ENCODE peak calls at places on chromosomes 1 and 21, in six cellular contexts. One of them, this sample, is unnamed.

GRCh38 chr1:97396463-97396862 is 524.4 kb downstream of the DPYD start:
- DNase-seq in cardiac muscle cell: no peak
- DNase-seq in adrenal gland: no peak
- DNase-seq in A549: no peak
- DNase-seq in left lung: no peak
- DNase-seq in tibial artery: no peak
- DNase-seq in this sample: no peak

GRCh38 chr1:61301824-61302652 is 219.7 kb downstream of the NFIA start:
- DNase-seq in adrenal gland: no peak
- DNase-seq in A549: peak; percentile 38
- DNase-seq in left lung: no peak
- DNase-seq in cardiac muscle cell: no peak
- DNase-seq in tibial artery: no peak
- DNase-seq in this sample: peak; percentile 60

GRCh38 chr1:33420870-33421775 is 9.8 kb downstream of the PHC2 start:
- DNase-seq in tibial artery: no peak
- DNase-seq in adrenal gland: no peak
- DNase-seq in A549: no peak
- DNase-seq in cardiac muscle cell: no peak
- DNase-seq in left lung: no peak
- DNase-seq in this sample: peak; percentile 54

GRCh38 chr1:36941579-36941978 is 92.7 kb downstream of the GRIK3 start:
- DNase-seq in adrenal gland: no peak
- DNase-seq in A549: no peak
- DNase-seq in tibial artery: no peak
- DNase-seq in left lung: no peak
- DNase-seq in cardiac muscle cell: no peak
- DNase-seq in this sample: no peak

GRCh38 chr1:30872948-30873263 is 35.7 kb downstream of the SDC3 start:
- DNase-seq in left lung: no peak
- DNase-seq in cardiac muscle cell: no peak
- DNase-seq in tibial artery: peak; percentile 9
- DNase-seq in adrenal gland: no peak
- DNase-seq in A549: no peak
- DNase-seq in this sample: no peak

GRCh38 chr1:204591473-204592090 is 75.4 kb downstream of the MDM4 start:
- DNase-seq in A549: no peak
- DNase-seq in adrenal gland: no peak
- DNase-seq in tibial artery: no peak
- DNase-seq in cardiac muscle cell: no peak
- DNase-seq in left lung: no peak
- DNase-seq in this sample: peak; percentile 59

GRCh38 chr1:205633421-205633976 is 1.7 kb upstream of the ELK4 start:
- DNase-seq in adrenal gland: no peak
- DNase-seq in cardiac muscle cell: no peak
- DNase-seq in A549: no peak
- DNase-seq in left lung: no peak
- DNase-seq in tibial artery: no peak
- DNase-seq in this sample: no peak

GRCh38 chr21:45013271-45013841 is 61.0 kb upstream of the ADARB1 start:
- DNase-seq in cardiac muscle cell: no peak
- DNase-seq in tibial artery: peak; percentile 18
- DNase-seq in left lung: peak; percentile 16
- DNase-seq in A549: no peak
- DNase-seq in adrenal gland: no peak
- DNase-seq in this sample: no peak

GRCh38 chr1:115783311-115783710 is 14.8 kb upstream of the CASQ2 start:
- DNase-seq in A549: no peak
- DNase-seq in adrenal gland: no peak
- DNase-seq in cardiac muscle cell: no peak
- DNase-seq in tibial artery: no peak
- DNase-seq in left lung: no peak
- DNase-seq in this sample: no peak

GRCh38 chr1:65235867-65236805 is 73.2 kb upstream of the DNAJC6 start:
- DNase-seq in A549: peak; percentile 37
- DNase-seq in adrenal gland: no peak
- DNase-seq in left lung: no peak
- DNase-seq in tibial artery: no peak
- DNase-seq in cardiac muscle cell: peak; percentile 69
- DNase-seq in this sample: peak; percentile 15

GRCh38 chr1:27990920-27991537 is 31.3 kb downstream of the XKR8 start:
- DNase-seq in adrenal gland: no peak
- DNase-seq in left lung: no peak
- DNase-seq in tibial artery: no peak
- DNase-seq in A549: no peak
- DNase-seq in cardiac muscle cell: no peak
- DNase-seq in this sample: no peak

GRCh38 chr1:65209005-65209885 is 61.2 kb downstream of the AK4 start:
- DNase-seq in left lung: no peak
- DNase-seq in adrenal gland: no peak
- DNase-seq in tibial artery: no peak
- DNase-seq in A549: peak; percentile 28
- DNase-seq in cardiac muscle cell: peak; percentile 50
- DNase-seq in this sample: peak; percentile 4

GRCh38 chr1:235642021-235642942 is 7.3 kb downstream of the GNG4 start:
- DNase-seq in A549: no peak
- DNase-seq in tibial artery: no peak
- DNase-seq in adrenal gland: no peak
- DNase-seq in left lung: no peak
- DNase-seq in cardiac muscle cell: no peak
- DNase-seq in this sample: peak; percentile 71

GRCh38 chr1:104665300-104665699 is 915.6 kb downstream of the AMY1C start:
- DNase-seq in adrenal gland: no peak
- DNase-seq in A549: no peak
- DNase-seq in cardiac muscle cell: no peak
- DNase-seq in left lung: no peak
- DNase-seq in tibial artery: no peak
- DNase-seq in this sample: no peak

GRCh38 chr1:23152966-23153684 is 15.5 kb downstream of the LUZP1 start:
- DNase-seq in A549: no peak
- DNase-seq in adrenal gland: no peak
- DNase-seq in left lung: no peak
- DNase-seq in cardiac muscle cell: no peak
- DNase-seq in tibial artery: no peak
- DNase-seq in this sample: no peak

GRCh38 chr1:178649582-178650350 is 75.3 kb upstream of the RALGPS2 start:
- DNase-seq in left lung: no peak
- DNase-seq in adrenal gland: no peak
- DNase-seq in A549: no peak
- DNase-seq in tibial artery: no peak
- DNase-seq in cardiac muscle cell: no peak
- DNase-seq in this sample: no peak

GRCh38 chr1:154405762-154406571 is 824 bp downstream of the IL6R start:
- DNase-seq in tibial artery: peak; percentile 91
- DNase-seq in left lung: peak; percentile 84
- DNase-seq in adrenal gland: peak; percentile 91
- DNase-seq in cardiac muscle cell: peak; percentile 65
- DNase-seq in A549: peak; percentile 66
- DNase-seq in this sample: peak; percentile 83

GRCh38 chr1:18630511-18631495 is at the start of gene PAX7:
- DNase-seq in cardiac muscle cell: peak; percentile 47
- DNase-seq in tibial artery: no peak
- DNase-seq in A549: peak; percentile 16
- DNase-seq in adrenal gland: no peak
- DNase-seq in left lung: no peak
- DNase-seq in this sample: no peak

GRCh38 chr1:5648410-5649165 is 343.6 kb downstream of the NPHP4 start:
- DNase-seq in A549: no peak
- DNase-seq in cardiac muscle cell: no peak
- DNase-seq in adrenal gland: no peak
- DNase-seq in tibial artery: no peak
- DNase-seq in left lung: no peak
- DNase-seq in this sample: no peak

GRCh38 chr21:19489930-19490329 is 1086.3 kb upstream of the TMPRSS15 start:
- DNase-seq in left lung: no peak
- DNase-seq in A549: no peak
- DNase-seq in adrenal gland: no peak
- DNase-seq in cardiac muscle cell: no peak
- DNase-seq in tibial artery: no peak
- DNase-seq in this sample: no peak

GRCh38 chr1:160522622-160523345 is at the start of gene SLAMF6:
- DNase-seq in A549: no peak
- DNase-seq in adrenal gland: no peak
- DNase-seq in cardiac muscle cell: no peak
- DNase-seq in left lung: no peak
- DNase-seq in tibial artery: no peak
- DNase-seq in this sample: no peak

GRCh38 chr1:225693085-225693698 is 40.3 kb upstream of the ENAH start:
- DNase-seq in left lung: no peak
- DNase-seq in tibial artery: no peak
- DNase-seq in cardiac muscle cell: no peak
- DNase-seq in adrenal gland: no peak
- DNase-seq in A549: no peak
- DNase-seq in this sample: no peak

GRCh38 chr1:15196807-15197530 is 43.4 kb downstream of the TMEM51 start:
- DNase-seq in tibial artery: no peak
- DNase-seq in adrenal gland: no peak
- DNase-seq in left lung: peak; percentile 71
- DNase-seq in A549: peak; percentile 39
- DNase-seq in cardiac muscle cell: peak; percentile 49
- DNase-seq in this sample: no peak

GRCh38 chr1:245179706-245180105 is 24.9 kb downstream of the KIF26B start:
- DNase-seq in adrenal gland: no peak
- DNase-seq in tibial artery: no peak
- DNase-seq in A549: no peak
- DNase-seq in cardiac muscle cell: no peak
- DNase-seq in left lung: no peak
- DNase-seq in this sample: no peak

GRCh38 chr1:7594002-7594713 is 176.9 kb upstream of the VAMP3 start:
- DNase-seq in left lung: peak; percentile 8
- DNase-seq in tibial artery: peak; percentile 5
- DNase-seq in adrenal gland: no peak
- DNase-seq in A549: no peak
- DNase-seq in cardiac muscle cell: no peak
- DNase-seq in this sample: no peak

GRCh38 chr1:208980590-208980989 is 602.9 kb upstream of the CAMK1G start:
- DNase-seq in cardiac muscle cell: no peak
- DNase-seq in A549: no peak
- DNase-seq in left lung: no peak
- DNase-seq in tibial artery: no peak
- DNase-seq in adrenal gland: no peak
- DNase-seq in this sample: no peak

GRCh38 chr1:208975456-208975855 is 608.1 kb upstream of the CAMK1G start:
- DNase-seq in cardiac muscle cell: no peak
- DNase-seq in tibial artery: no peak
- DNase-seq in adrenal gland: no peak
- DNase-seq in left lung: no peak
- DNase-seq in A549: no peak
- DNase-seq in this sample: no peak

GRCh38 chr1:208977012-208977411 is 606.5 kb upstream of the CAMK1G start:
- DNase-seq in cardiac muscle cell: no peak
- DNase-seq in left lung: no peak
- DNase-seq in tibial artery: no peak
- DNase-seq in A549: no peak
- DNase-seq in adrenal gland: no peak
- DNase-seq in this sample: no peak

GRCh38 chr1:208977861-208978260 is 605.7 kb upstream of the CAMK1G start:
- DNase-seq in cardiac muscle cell: no peak
- DNase-seq in tibial artery: no peak
- DNase-seq in A549: no peak
- DNase-seq in left lung: no peak
- DNase-seq in adrenal gland: no peak
- DNase-seq in this sample: no peak

DNA sequence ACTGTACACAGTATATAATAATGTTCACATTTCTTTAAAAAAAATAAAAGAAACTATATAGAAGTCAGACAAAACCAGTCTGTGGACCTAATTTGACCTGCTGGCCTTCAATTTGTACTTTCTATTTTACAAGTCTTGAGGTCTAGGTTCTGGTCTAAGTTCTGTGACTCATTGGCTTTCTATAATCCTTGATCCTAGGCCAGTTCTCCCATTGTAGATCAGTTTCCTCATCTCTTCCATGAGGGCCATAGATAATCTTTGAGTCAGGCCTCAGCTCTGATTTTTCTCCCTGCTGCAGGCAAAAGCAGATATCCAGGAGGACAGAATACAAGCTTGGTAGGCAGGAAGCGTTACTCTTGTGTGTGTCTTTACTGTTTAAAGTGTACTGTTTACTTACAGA is 603.7 kb upstream of the CAMK1G start:
- DNase-seq in adrenal gland: no peak
- DNase-seq in tibial artery: no peak
- DNase-seq in A549: no peak
- DNase-seq in left lung: no peak
- DNase-seq in cardiac muscle cell: no peak
- DNase-seq in this sample: no peak
- H3K4me1 ChIP-seq in adrenal gland: no peaks in the 10 kb centered on the region
- H3K4me1 ChIP-seq in tibial artery: no peaks in the 10 kb centered on the region
- H3K4me1 ChIP-seq in A549: no peaks in the 10 kb centered on the region
- H3K4me1 ChIP-seq in left lung: no peaks in the 10 kb centered on the region
- H3K4me1 ChIP-seq in cardiac muscle cell: no peaks in the 10 kb centered on the region
- H3K4me1 ChIP-seq in this sample: no peaks in the 10 kb centered on the region

GRCh38 chr1:171196351-171196750 is 11.3 kb downstream of the FMO2 start:
- DNase-seq in A549: no peak
- DNase-seq in left lung: no peak
- DNase-seq in cardiac muscle cell: no peak
- DNase-seq in tibial artery: no peak
- DNase-seq in adrenal gland: no peak
- DNase-seq in this sample: no peak
- H3K4me1 ChIP-seq in A549: no peaks in the 10 kb centered on the region
- H3K4me1 ChIP-seq in left lung: no peaks in the 10 kb centered on the region
- H3K4me1 ChIP-seq in cardiac muscle cell: no peaks in the 10 kb centered on the region
- H3K4me1 ChIP-seq in tibial artery: no peaks in the 10 kb centered on the region
- H3K4me1 ChIP-seq in adrenal gland: peaks cover 4% of the 10 kb centered on the region
- H3K4me1 ChIP-seq in this sample: no peaks in the 10 kb centered on the region

GRCh38 chr1:50665413-50665812 is 242.2 kb upstream of the DMRTA2 start:
- DNase-seq in cardiac muscle cell: no peak
- DNase-seq in tibial artery: no peak
- DNase-seq in left lung: no peak
- DNase-seq in A549: no peak
- DNase-seq in adrenal gland: no peak
- DNase-seq in this sample: no peak
- H3K4me1 ChIP-seq in cardiac muscle cell: peaks cover 5% of the 10 kb centered on the region
- H3K4me1 ChIP-seq in tibial artery: no peaks in the 10 kb centered on the region
- H3K4me1 ChIP-seq in left lung: peaks cover 7% of the 10 kb centered on the region
- H3K4me1 ChIP-seq in A549: no peaks in the 10 kb centered on the region
- H3K4me1 ChIP-seq in adrenal gland: peaks cover 21% of the 10 kb centered on the region
- H3K4me1 ChIP-seq in this sample: peaks cover 35% of the 10 kb centered on the region

GRCh38 chr1:165885305-165885694 is 57.9 kb downstream of the UCK2 start:
- DNase-seq in cardiac muscle cell: no peak
- DNase-seq in tibial artery: no peak
- DNase-seq in adrenal gland: no peak
- DNase-seq in left lung: no peak
- DNase-seq in A549: no peak
- DNase-seq in this sample: no peak

GRCh38 chr1:165886193-165886592 is 58.8 kb downstream of the UCK2 start:
- DNase-seq in adrenal gland: no peak
- DNase-seq in cardiac muscle cell: no peak
- DNase-seq in A549: no peak
- DNase-seq in left lung: no peak
- DNase-seq in tibial artery: no peak
- DNase-seq in this sample: no peak

GRCh38 chr1:165884009-165884689 is 56.7 kb downstream of the UCK2 start:
- DNase-seq in left lung: no peak
- DNase-seq in A549: no peak
- DNase-seq in tibial artery: no peak
- DNase-seq in cardiac muscle cell: no peak
- DNase-seq in adrenal gland: no peak
- DNase-seq in this sample: no peak

GRCh38 chr1:165883056-165883455 is 55.6 kb downstream of the UCK2 start:
- DNase-seq in left lung: no peak
- DNase-seq in adrenal gland: no peak
- DNase-seq in cardiac muscle cell: no peak
- DNase-seq in tibial artery: no peak
- DNase-seq in A549: no peak
- DNase-seq in this sample: no peak

GRCh38 chr1:165884690-165885304 is 57.4 kb downstream of the UCK2 start:
- DNase-seq in A549: no peak
- DNase-seq in tibial artery: no peak
- DNase-seq in adrenal gland: no peak
- DNase-seq in left lung: no peak
- DNase-seq in cardiac muscle cell: no peak
- DNase-seq in this sample: no peak
- H3K4me1 ChIP-seq in A549: peaks cover 23% of the 10 kb centered on the region
- H3K4me1 ChIP-seq in tibial artery: no peaks in the 10 kb centered on the region
- H3K4me1 ChIP-seq in adrenal gland: peaks cover 12% of the 10 kb centered on the region
- H3K4me1 ChIP-seq in left lung: no peaks in the 10 kb centered on the region
- H3K4me1 ChIP-seq in cardiac muscle cell: peaks cover 5% of the 10 kb centered on the region
- H3K4me1 ChIP-seq in this sample: peaks cover 3% of the 10 kb centered on the region

This sample was measured in SJSA1.